ENCODE peak calls at places on chromosomes 12 and 14, in four cellular contexts. S is neuronal stem cell; U is cardiac muscle cell; E is CD4-positive, alpha-beta memory T cell. D is an unnamed sample. For H3K4me1, the result is how much of the 10 kb centered on the place peaks cover.

GRCh38 chr14:34489324-34489723 is 27.3 kb upstream of the SPTSSA start:
- DNase-seq in U (no peak), E (no peak), S (no peak), D (no peak)

GRCh38 chr14:88166616-88167015 is 156.5 kb downstream of the KCNK10 start:
- DNase-seq in S (no peak), E (no peak), U (no peak), D (no peak)

GRCh38 chr12:132772551-132772950 is 10.9 kb upstream of the ANKLE2 start:
- DNase-seq in E (no peak), U (no peak), S (no peak), D (no peak)

GRCh38 chr12:120115692-120116442 is 686 bp downstream of the RAB35 start:
- DNase-seq in U (no peak), E (no peak), S (no peak), D (no peak)

GRCh38 chr12:6364037-6364360 is 11.4 kb downstream of the SCNN1A start:
- DNase-seq in S (no peak), E (no peak), U (no peak), D (peak)

GRCh38 chr12:51183349-51183748 is 10.4 kb upstream of the TFCP2 start:
- DNase-seq in U (no peak), S (no peak), E (no peak), D (no peak)

GRCh38 chr12:92021665-92022033 is 124.0 kb downstream of the BTG1 start:
- DNase-seq in U (no peak), S (peak), E (no peak), D (no peak)

GRCh38 chr12:108260969-108261368 is 78.1 kb downstream of the CMKLR1 start:
- DNase-seq in S (no peak), E (no peak), U (no peak), D (no peak)

GRCh38 chr12:5035618-5036017 is 8.1 kb upstream of the KCNA5 start:
- DNase-seq in S (no peak), U (no peak), E (no peak), D (no peak)

GRCh38 chr12:7542813-7543212 is 39.2 kb upstream of the CD163 start:
- DNase-seq in U (no peak), S (no peak), E (no peak), D (no peak)

GRCh38 chr12:46964496-46965098 is 114.8 kb upstream of the PCED1B start:
- DNase-seq in U (peak), S (peak), E (no peak), D (no peak)

GRCh38 chr14:65237956-65238355 is 135.6 kb upstream of the MAX start:
- DNase-seq in E (no peak), U (no peak), S (no peak), D (no peak)

GRCh38 chr12:47755655-47756562 is 2.8 kb downstream of the RAPGEF3 start:
- DNase-seq in E (no peak), U (no peak), S (no peak), D (no peak)

GRCh38 chr14:98633380-98633779 is 638.6 kb downstream of the BCL11B start:
- DNase-seq in U (peak), S (no peak), E (no peak), D (no peak)

GRCh38 chr12:14910090-14910915 is 24.6 kb upstream of the MGP start:
- DNase-seq in E (no peak), S (no peak), U (no peak), D (no peak)

GRCh38 chr14:105856676-105857222 is 330.4 kb downstream of the TMEM121 start:
- DNase-seq in S (no peak), U (no peak), E (no peak), D (no peak)

GRCh38 chr12:77830502-77830901 is at the start of gene NAV3:
- DNase-seq in S (no peak), E (no peak), U (no peak), D (peak)

GRCh38 chr14:105315941-105316562 is 1.5 kb downstream of the PACS2 start:
- DNase-seq in E (no peak), S (no peak), U (no peak), D (no peak)

GRCh38 chr12:51869931-51870330 is 18.0 kb upstream of the ANKRD33 start:
- DNase-seq in S (no peak), E (no peak), U (no peak), D (no peak)

GRCh38 chr14:87046960-87047359 is 946.0 kb downstream of the GALC start:
- DNase-seq in S (no peak), E (no peak), U (no peak), D (no peak)

GRCh38 chr14:60999536-60999935 is 18.5 kb downstream of the SLC38A6 start:
- DNase-seq in E (no peak), S (no peak), U (no peak), D (no peak)

GRCh38 chr14:64123241-64123956 is 170.8 kb downstream of the ESR2 start:
- DNase-seq in U (no peak), S (no peak), E (no peak), D (no peak)

GRCh38 chr14:74649673-74650072 is 37.6 kb upstream of the LTBP2 start:
- DNase-seq in E (no peak), U (no peak), S (no peak), D (no peak)

GRCh38 chr12:129997239-129997638 is 93.4 kb upstream of the TMEM132D start:
- DNase-seq in U (no peak), S (no peak), E (no peak), D (no peak)

GRCh38 chr12:93848453-93849120 is 171.4 kb downstream of the CRADD start:
- DNase-seq in U (no peak), S (no peak), E (no peak), D (no peak)

GRCh38 chr12:85179680-85180300 is 100.2 kb upstream of the ALX1 start:
- DNase-seq in E (no peak), S (no peak), U (no peak), D (no peak)

GRCh38 chr14:35855886-35856481 is 29.8 kb downstream of the BRMS1L start:
- DNase-seq in S (no peak), U (no peak), E (no peak), D (no peak)

GRCh38 chr14:24429395-24430142 is at the start of the genes CBLN3 and KHNYN:
- DNase-seq in E (peak), S (peak), U (peak), D (peak)

GRCh38 chr12:27969011-27969900 is 3.3 kb downstream of the PTHLH start:
- DNase-seq in U (peak), E (no peak), S (no peak), D (peak)

GRCh38 chr12:121507984-121508383 is 72.8 kb downstream of the KDM2B start:
- DNase-seq in U (no peak), S (no peak), E (no peak), D (no peak)

GRCh38 chr12:26789731-26790644 is 43.0 kb downstream of the ITPR2 start:
- DNase-seq in S (no peak), E (no peak), U (no peak), D (no peak)

GRCh38 chr12:130441771-130442760 is 104.4 kb downstream of the PIWIL1 start:
- DNase-seq in E (no peak), S (no peak), U (no peak), D (no peak)

GRCh38 chr12:108066583-108067234 is 62.4 kb upstream of the WSCD2 start:
- DNase-seq in U (no peak), S (no peak), E (no peak), D (no peak)

GRCh38 chr12:51922146-51922545 is 14.8 kb downstream of the ACVRL1 start:
- DNase-seq in S (no peak), E (no peak), U (no peak), D (no peak)

GRCh38 chr12:48764521-48764920 is 24.4 kb downstream of the ADCY6 start:
- DNase-seq in U (no peak), S (no peak), E (no peak), D (no peak)

GRCh38 chr12:101209319-101210302 is at the start of gene SLC5A8:
- DNase-seq in E (no peak), S (no peak), U (peak), D (no peak)

GRCh38 chr12:646303-647038 is 16.8 kb downstream of the NINJ2 start:
- DNase-seq in U (no peak), E (no peak), S (no peak), D (peak)

GRCh38 chr12:3748620-3749019 is 4.3 kb downstream of the CRACR2A start:
- DNase-seq in E (no peak), U (no peak), S (no peak), D (no peak)

GRCh38 chr14:89574420-89574819 is 157.4 kb upstream of the FOXN3 start:
- DNase-seq in U (no peak), E (no peak), S (no peak), D (no peak)
- H3K4me3 ChIP-seq in U (no peak), E (no peak), S (no peak), D (no peak)

GRCh38 chr12:53056901-53057300 is 7.0 kb downstream of the TNS2 start:
- DNase-seq in S (no peak), U (no peak), E (no peak), D (no peak)
- H3K4me1 ChIP-seq in S (under half), U (under half), E (under half), D (half or more)

GRCh38 chr12:62834406-62834805 is 100.5 kb downstream of the PPM1H start:
- DNase-seq in U (no peak), S (no peak), E (no peak), D (peak)
- H3K4me3 ChIP-seq in U (no peak), S (no peak), E (no peak), D (no peak)

GRCh38 chr12:104304261-104305004 is 894 bp downstream of the EID3 start:
- DNase-seq in U (no peak), S (no peak), E (no peak), D (no peak)
- H3K4me1 ChIP-seq in U (under half), S (under half), E (under half), D (half or more)